ENCODE peak calls at places on chromosomes 11 and 22, in five cellular contexts. N is K562, U is HepG2, A is GM12878, C is SK-N-SH. Y is an unnamed sample.

GRCh38 chr22:40620464-40621046 is 16.0 kb downstream of the MRTFA start:
- DNase-seq in A (no peak), N (peak), C (no peak), U (no peak), Y (peak)

GRCh38 chr11:96001037-96001436 is 77.1 kb upstream of the MTMR2 start:
- DNase-seq in U (no peak), A (no peak), C (no peak), N (no peak), Y (no peak)

GRCh38 chr11:3867209-3868071 is 12.0 kb downstream of the STIM1 start:
- DNase-seq in A (peak), N (peak), U (peak), C (peak), Y (no peak)

GRCh38 chr11:9332655-9333054 is 18.3 kb upstream of the TMEM41B start:
- DNase-seq in C (no peak), N (no peak), A (no peak), U (no peak), Y (no peak)

GRCh38 chr22:30452861-30453260 is 19.0 kb downstream of the SEC14L3 start:
- DNase-seq in A (no peak), U (no peak), C (no peak), N (no peak), Y (no peak)

GRCh38 chr22:26585104-26585790 is 4.7 kb downstream of the TPST2 start:
- DNase-seq in A (no peak), U (no peak), C (peak), N (no peak), Y (peak)

GRCh38 chr11:47130541-47130940 is 46.1 kb downstream of the ARFGAP2 start:
- DNase-seq in C (no peak), A (no peak), N (no peak), U (no peak), Y (no peak)

GRCh38 chr11:133228406-133229330 is 303.6 kb downstream of the OPCML start:
- DNase-seq in C (peak), U (no peak), N (no peak), A (no peak), Y (no peak)

GRCh38 chr11:3231851-3232744 is at the start of gene MRGPRE:
- DNase-seq in A (no peak), U (no peak), N (peak), C (peak), Y (no peak)

GRCh38 chr11:70662691-70663098 is 264.4 kb downstream of the CTTN start:
- DNase-seq in N (no peak), A (no peak), U (no peak), C (peak), Y (no peak)
- TF ChIP-seq CHD2 in N (no peak), A (no peak), U (no peak), C (no peak), Y (no peak)

GRCh38 chr22:34975721-34976120 is 90.2 kb upstream of the ISX start:
- DNase-seq in U (no peak), N (no peak), C (no peak), A (no peak), Y (peak)
- TF ChIP-seq CHD2 in U (no peak), N (no peak), C (no peak), A (no peak), Y (no peak)

GRCh38 chr11:66494458-66494857 is 14.2 kb downstream of the DPP3 start:
- DNase-seq in C (no peak), U (no peak), N (no peak), A (no peak), Y (no peak)

GRCh38 chr11:66493124-66493523 is 12.9 kb downstream of the DPP3 start:
- DNase-seq in U (no peak), A (no peak), N (no peak), C (no peak), Y (no peak)

GRCh38 chr11:66497206-66497605 is 13.2 kb upstream of the BBS1 start:
- DNase-seq in C (no peak), U (no peak), N (no peak), A (no peak), Y (no peak)

GRCh38 chr11:66494935-66495334 is 14.7 kb downstream of the DPP3 start:
- DNase-seq in C (no peak), A (no peak), U (no peak), N (no peak), Y (no peak)

GRCh38 chr11:66495401-66495844 is 15.0 kb upstream of the BBS1 start:
- DNase-seq in C (no peak), N (no peak), U (no peak), A (no peak), Y (no peak)
- TF ChIP-seq CHD2 in C (no peak), N (no peak), U (no peak), A (no peak), Y (no peak)

GRCh38 chr11:130762342-130763037 is 153.8 kb downstream of the SNX19 start:
- DNase-seq in A (no peak), C (no peak), N (no peak), U (no peak), Y (no peak)

GRCh38 chr11:130760515-130761125 is 155.7 kb downstream of the SNX19 start:
- DNase-seq in C (no peak), A (no peak), U (no peak), N (no peak), Y (no peak)

GRCh38 chr11:130765369-130765768 is 150.9 kb downstream of the SNX19 start:
- DNase-seq in C (no peak), N (no peak), U (no peak), A (no peak), Y (no peak)

GRCh38 chr11:130761560-130762220 is 154.6 kb downstream of the SNX19 start:
- DNase-seq in U (no peak), A (no peak), N (no peak), C (no peak), Y (no peak)

DNA sequence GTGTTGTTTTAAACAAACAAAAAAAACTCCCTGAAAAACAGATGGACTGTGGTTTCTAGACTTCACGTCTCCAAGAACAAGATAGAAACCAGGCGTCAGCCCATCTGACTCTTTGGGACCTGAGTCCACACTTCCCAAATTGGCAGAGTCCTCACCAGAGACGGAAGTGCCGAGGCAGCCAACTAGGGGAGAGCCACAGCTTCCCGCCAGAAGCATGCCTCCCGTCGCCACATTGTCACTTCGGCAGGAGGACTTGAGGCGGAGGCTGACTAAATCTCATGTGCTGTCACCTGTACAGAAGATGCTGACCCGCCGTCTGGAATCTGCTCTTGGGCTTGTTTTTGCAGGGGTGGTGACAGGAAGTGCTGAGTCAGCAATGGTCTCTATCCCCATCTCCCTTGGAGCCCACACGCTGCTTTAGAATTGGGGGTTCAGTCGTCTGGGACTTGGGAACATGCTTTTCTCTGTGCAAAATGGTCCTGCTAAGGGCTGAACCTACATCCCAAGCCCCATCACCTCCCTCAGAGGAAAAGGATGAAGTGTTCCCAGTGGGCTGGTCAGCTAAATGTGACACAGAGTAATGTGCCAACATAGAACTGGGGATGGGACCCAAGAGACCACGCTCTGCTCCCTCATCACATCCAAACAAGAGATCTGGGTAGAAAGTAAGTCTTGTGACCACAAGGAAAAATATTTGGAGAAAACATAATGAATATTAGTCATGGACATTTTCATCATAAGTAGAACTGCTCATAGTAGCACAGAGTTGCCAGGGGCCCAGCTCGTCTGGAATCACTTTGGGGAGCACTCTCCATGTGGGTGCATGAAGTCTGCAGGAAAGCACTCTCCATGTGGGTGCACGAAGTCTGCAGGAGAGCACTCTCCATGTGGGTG is 152.9 kb downstream of the SNX19 start:
- DNase-seq in U (no peak), N (no peak), C (no peak), A (no peak), Y (no peak)
- TF ChIP-seq CHD2 in U (no peak), N (no peak), C (no peak), A (no peak), Y (no peak)

GRCh38 chr11:71269603-71270511 is 17.5 kb upstream of the SHANK2 start:
- DNase-seq in C (no peak), U (no peak), N (no peak), A (no peak), Y (no peak)
- TF ChIP-seq CHD2 in C (no peak), U (no peak), N (no peak), A (no peak), Y (no peak)

GRCh38 chr11:34052036-34052607 is 591 bp downstream of the CAPRIN1 start:
- DNase-seq in C (peak), U (peak), A (no peak), N (peak), Y (peak)

GRCh38 chr11:34051349-34052035 is at the start of gene CAPRIN1:
- DNase-seq in U (peak), C (peak), A (peak), N (peak), Y (peak)

GRCh38 chr11:34049058-34049457 is 2.5 kb upstream of the CAPRIN1 start:
- DNase-seq in N (no peak), A (no peak), U (no peak), C (no peak), Y (no peak)

GRCh38 chr11:34050967-34051348 is 573 bp upstream of the CAPRIN1 start:
- DNase-seq in A (no peak), C (no peak), U (peak), N (no peak), Y (no peak)

GRCh38 chr11:34050536-34050935 is 995 bp upstream of the CAPRIN1 start:
- DNase-seq in U (no peak), A (no peak), C (no peak), N (no peak), Y (no peak)
- TF ChIP-seq CHD2 in U (no peak), A (no peak), C (no peak), N (no peak), Y (no peak)